ENCODE peak calls at places on chromosomes 4 and X, in four cellular contexts. One of them, this sample, is unnamed.

GRCh38 chr4:157204634-157205244 is 15.8 kb upstream of the GRIA2 start:
- DNase-seq in GM12878: no peak
- DNase-seq in K562: peak
- DNase-seq in HepG2: peak
- DNase-seq in this sample: peak

GRCh38 chr4:17447675-17448298 is 64.1 kb downstream of the QDPR start:
- DNase-seq in GM12878: peak
- DNase-seq in HepG2: peak
- DNase-seq in K562: peak
- DNase-seq in this sample: peak

GRCh38 chrX:9135901-9136510 is 102.1 kb upstream of the FAM9B start:
- DNase-seq in HepG2: no peak
- DNase-seq in K562: no peak
- DNase-seq in GM12878: no peak
- DNase-seq in this sample: no peak

GRCh38 chrX:47690175-47690574 is 31.2 kb upstream of the UXT start:
- DNase-seq in GM12878: no peak
- DNase-seq in K562: no peak
- DNase-seq in HepG2: no peak
- DNase-seq in this sample: no peak

GRCh38 chrX:2696698-2697215 is 5.7 kb downstream of the CD99 start:
- DNase-seq in K562: no peak
- DNase-seq in GM12878: peak
- DNase-seq in HepG2: no peak
- DNase-seq in this sample: no peak

GRCh38 chrX:40845331-40845911 is 110.1 kb upstream of the MED14 start:
- DNase-seq in GM12878: no peak
- DNase-seq in HepG2: peak
- DNase-seq in K562: no peak
- DNase-seq in this sample: no peak

GRCh38 chr4:119138046-119138445 is 2.4 kb downstream of the MYOZ2 start:
- DNase-seq in HepG2: peak
- DNase-seq in K562: no peak
- DNase-seq in GM12878: no peak
- DNase-seq in this sample: no peak

GRCh38 chrX:626745-627509 is 3.7 kb upstream of the SHOX start:
- DNase-seq in HepG2: no peak
- DNase-seq in K562: no peak
- DNase-seq in GM12878: no peak
- DNase-seq in this sample: no peak

GRCh38 chrX:97685753-97686152 is 802.0 kb downstream of the RPA4 start:
- DNase-seq in HepG2: peak
- DNase-seq in K562: peak
- DNase-seq in GM12878: no peak
- DNase-seq in this sample: peak

GRCh38 chr4:109041463-109041862 is 261.0 kb downstream of the COL25A1 start:
- DNase-seq in K562: no peak
- DNase-seq in GM12878: no peak
- DNase-seq in HepG2: no peak
- DNase-seq in this sample: no peak
- TF ChIP-seq FOXK2 in K562: no peak
- TF ChIP-seq FOXK2 in GM12878: no peak
- TF ChIP-seq FOXK2 in HepG2: no peak
- TF ChIP-seq FOXK2 in this sample: no peak

GRCh38 chr4:6917445-6918241 is 8.0 kb downstream of the TBC1D14 start:
- DNase-seq in GM12878: no peak
- DNase-seq in HepG2: peak
- DNase-seq in K562: peak
- DNase-seq in this sample: peak
- TF ChIP-seq FOXK2 in GM12878: no peak
- TF ChIP-seq FOXK2 in HepG2: peak
- TF ChIP-seq FOXK2 in K562: no peak
- TF ChIP-seq FOXK2 in this sample: no peak

DNA sequence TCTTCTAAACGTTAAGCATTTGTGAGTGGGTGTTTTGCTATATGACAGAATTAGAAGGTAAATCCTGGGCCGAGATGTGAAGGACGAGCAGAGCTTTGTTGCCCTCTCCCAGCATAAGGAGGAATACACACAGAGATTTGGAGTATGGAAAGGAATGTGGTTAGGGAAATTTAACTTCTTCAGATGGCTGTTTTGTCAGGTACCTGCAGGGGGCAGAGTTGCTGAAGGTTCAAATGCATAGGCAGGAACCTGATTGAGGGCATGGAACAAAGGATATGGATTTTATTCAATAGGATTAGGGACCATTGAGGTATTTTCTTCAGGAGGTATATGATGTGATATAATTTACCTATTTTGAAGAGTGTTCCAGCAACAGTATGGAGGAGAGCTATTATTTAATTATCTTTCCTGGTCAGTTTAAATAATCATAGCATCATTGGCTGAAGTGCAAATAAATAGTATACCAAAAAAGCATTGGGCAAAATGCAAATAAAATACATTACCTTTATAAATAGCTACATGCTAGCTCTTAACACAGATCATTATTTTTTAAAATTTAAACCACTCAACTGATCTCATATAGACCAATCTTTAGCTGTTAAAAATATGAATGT is 143.6 kb downstream of the SLIT2 start:
- DNase-seq in K562: peak
- DNase-seq in GM12878: no peak
- DNase-seq in HepG2: peak
- DNase-seq in this sample: peak
- TF ChIP-seq FOXK2 in K562: no peak
- TF ChIP-seq FOXK2 in GM12878: no peak
- TF ChIP-seq FOXK2 in HepG2: no peak
- TF ChIP-seq FOXK2 in this sample: no peak

DNA sequence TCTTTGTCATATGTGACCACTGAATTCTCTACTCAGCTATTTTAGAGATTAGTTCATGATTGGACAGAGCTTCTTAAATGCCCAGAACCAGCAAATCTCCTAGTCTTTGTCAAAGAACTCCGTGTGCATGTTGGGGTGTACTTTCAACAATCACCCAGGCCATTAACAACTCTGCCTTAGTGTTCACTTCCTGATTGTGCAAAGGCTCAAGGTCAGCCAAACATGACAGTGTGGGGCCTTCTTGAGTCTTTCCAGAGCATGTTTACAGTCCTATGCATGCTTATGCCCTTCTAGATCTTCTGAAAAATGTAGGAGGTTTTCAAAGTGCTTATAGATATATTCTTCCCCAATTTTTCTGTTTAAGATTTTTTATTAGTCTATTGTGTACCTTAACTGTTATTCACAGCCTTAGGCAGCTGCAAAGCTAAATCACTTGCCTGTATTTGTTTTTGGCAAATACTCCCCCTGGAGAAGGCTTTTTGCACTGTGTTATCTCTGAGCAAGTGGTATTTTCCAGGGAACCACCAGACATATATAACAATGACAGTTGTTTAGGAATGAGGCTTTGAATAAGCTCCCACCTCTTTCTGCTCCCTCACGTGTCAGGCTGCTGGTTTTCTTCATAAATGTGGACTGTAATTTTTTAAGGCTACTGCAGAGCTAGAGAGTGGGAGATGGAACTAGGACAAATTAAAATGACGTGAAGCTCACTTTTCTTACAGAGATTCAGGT is 24.0 kb upstream of the DRP2 start:
- DNase-seq in GM12878: no peak
- DNase-seq in K562: no peak
- DNase-seq in HepG2: peak
- DNase-seq in this sample: no peak
- TF ChIP-seq FOXK2 in GM12878: no peak
- TF ChIP-seq FOXK2 in K562: no peak
- TF ChIP-seq FOXK2 in HepG2: no peak
- TF ChIP-seq FOXK2 in this sample: no peak

DNA sequence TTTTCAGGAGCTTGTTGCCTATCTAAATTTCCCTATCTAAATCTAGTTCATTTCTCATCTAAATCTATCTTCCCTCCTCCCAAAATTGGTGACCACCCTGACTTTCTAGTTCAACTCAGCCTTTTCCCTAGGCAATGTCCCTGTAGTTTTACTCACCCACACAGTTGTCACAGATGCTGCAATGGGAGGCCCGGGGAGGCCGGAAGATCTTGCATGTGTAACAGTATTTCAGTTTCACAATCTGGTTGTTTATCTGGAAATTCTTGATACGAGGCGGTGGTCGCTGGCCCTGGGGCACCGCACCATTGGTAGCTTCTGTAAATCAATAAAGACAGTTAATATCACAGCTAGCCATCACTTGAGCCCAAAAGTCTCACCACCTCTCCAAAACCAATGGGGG is 20.2 kb downstream of the ZDHHC9 start:
- DNase-seq in HepG2: no peak
- DNase-seq in GM12878: no peak
- DNase-seq in K562: no peak
- DNase-seq in this sample: no peak
- TF ChIP-seq FOXK2 in HepG2: no peak
- TF ChIP-seq FOXK2 in GM12878: no peak
- TF ChIP-seq FOXK2 in K562: no peak
- TF ChIP-seq FOXK2 in this sample: no peak

GRCh38 chr4:165476214-165477098 is 97.6 kb downstream of the CPE start:
- DNase-seq in GM12878: no peak
- DNase-seq in HepG2: no peak
- DNase-seq in K562: peak
- DNase-seq in this sample: no peak
- TF ChIP-seq FOXK2 in GM12878: no peak
- TF ChIP-seq FOXK2 in HepG2: no peak
- TF ChIP-seq FOXK2 in K562: no peak
- TF ChIP-seq FOXK2 in this sample: no peak

DNA sequence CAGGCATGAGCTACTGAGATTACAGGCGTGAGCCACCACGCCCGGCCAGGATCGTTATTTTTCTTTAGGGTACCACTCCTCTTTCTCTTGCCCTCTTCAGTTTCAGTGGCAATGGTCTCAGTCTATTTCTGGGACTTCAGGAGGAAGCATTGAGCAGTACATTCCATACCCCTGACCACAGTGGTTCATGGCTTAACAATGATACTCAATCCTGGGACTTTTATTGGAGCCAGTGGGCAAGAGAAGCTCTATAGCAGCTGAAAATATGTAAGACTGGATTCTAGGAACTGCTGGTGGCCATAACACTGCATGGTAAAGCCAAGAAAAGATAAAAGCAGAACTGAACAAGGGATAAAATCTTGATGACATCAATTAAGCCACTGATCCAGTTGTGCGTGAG is 5.8 kb upstream of the CCNA2 start:
- DNase-seq in GM12878: no peak
- DNase-seq in HepG2: no peak
- DNase-seq in K562: no peak
- DNase-seq in this sample: no peak
- TF ChIP-seq FOXK2 in GM12878: no peak
- TF ChIP-seq FOXK2 in HepG2: no peak
- TF ChIP-seq FOXK2 in K562: no peak
- TF ChIP-seq FOXK2 in this sample: no peak

GRCh38 chr4:19194672-19195071 is 1057.0 kb upstream of the SLIT2 start:
- DNase-seq in K562: no peak
- DNase-seq in HepG2: no peak
- DNase-seq in GM12878: no peak
- DNase-seq in this sample: no peak
- TF ChIP-seq FOXK2 in K562: no peak
- TF ChIP-seq FOXK2 in HepG2: no peak
- TF ChIP-seq FOXK2 in GM12878: no peak
- TF ChIP-seq FOXK2 in this sample: no peak

GRCh38 chr4:76830612-76831474 is 67.1 kb downstream of the SOWAHB start:
- DNase-seq in HepG2: peak
- DNase-seq in GM12878: no peak
- DNase-seq in K562: no peak
- DNase-seq in this sample: peak
- TF ChIP-seq FOXK2 in HepG2: no peak
- TF ChIP-seq FOXK2 in GM12878: no peak
- TF ChIP-seq FOXK2 in K562: no peak
- TF ChIP-seq FOXK2 in this sample: no peak